ENCODE peak calls at places on chromosomes 6 and 20, in ten cellular contexts. J is nephron progenitor cell; A is stomach; Y is endothelial cell; Z is lower lobe of right lung; B is kidney glomerular epithelial cell; H is stimulated activated CD4-positive, alpha-beta T cell treated with anti-CD3 and anti-CD28 coated beads, Interleukin-1b, Interleukin-23, amount 100 ng/mL, for 48 hours; O is iris pigment epithelial cell; D is psoas muscle; V is H7. E is an unnamed sample.

GRCh38 chr6:37572340-37572739 is 72.6 kb upstream of the CCDC167 start:
- DNase-seq in V (no peak), H (no peak), Z (no peak), O (no peak), D (no peak), B (no peak), A (no peak), Y (no peak), J (no peak), E (no peak)

GRCh38 chr20:24132246-24132645 is 143.7 kb upstream of the GGTLC1 start:
- DNase-seq in A (no peak), Z (no peak), H (no peak), O (no peak), B (peak), J (no peak), Y (no peak), V (no peak), D (no peak), E (no peak)

GRCh38 chr20:50648651-50649050 is 42.7 kb downstream of the RIPOR3 start:
- DNase-seq in V (no peak), J (no peak), D (no peak), O (no peak), Z (no peak), A (no peak), B (no peak), Y (no peak), H (no peak), E (no peak)

GRCh38 chr6:98054453-98054852 is 771.4 kb upstream of the MMS22L start:
- DNase-seq in D (no peak), A (no peak), H (no peak), O (peak), J (no peak), B (peak), V (no peak), Z (no peak), Y (no peak), E (no peak)

GRCh38 chr6:32759669-32760068 is 3.7 kb downstream of the HLA-DQB2 start:
- DNase-seq in O (no peak), H (no peak), Z (no peak), A (no peak), D (no peak), B (no peak), J (no peak), Y (no peak), V (no peak), E (no peak)

GRCh38 chr20:4081396-4081795 is 66.0 kb upstream of the RNF24 start:
- DNase-seq in A (no peak), D (no peak), J (no peak), O (peak), B (no peak), H (no peak), V (no peak), Z (no peak), Y (no peak), E (no peak)

GRCh38 chr6:2008383-2008976 is 236.9 kb downstream of the GMDS start:
- DNase-seq in H (no peak), Y (no peak), D (no peak), O (peak), A (no peak), B (no peak), J (no peak), Z (no peak), V (no peak), E (no peak)

GRCh38 chr6:21665101-21665435 is 71.5 kb downstream of the SOX4 start:
- DNase-seq in O (peak), J (no peak), V (peak), B (no peak), Y (peak), Z (no peak), H (no peak), A (no peak), D (no peak), E (no peak)

GRCh38 chr20:50221501-50222323 is 31.1 kb downstream of the CEBPB start:
- DNase-seq in H (no peak), Z (peak), V (no peak), D (no peak), J (peak), O (peak), B (peak), Y (no peak), A (no peak), E (peak)

GRCh38 chr6:113219783-113220182 is 637.4 kb upstream of the MARCKS start:
- DNase-seq in O (no peak), Y (no peak), A (no peak), J (no peak), Z (no peak), B (no peak), V (no peak), H (no peak), D (no peak), E (peak)

GRCh38 chr6:34029489-34030280 is 116.2 kb downstream of the GRM4 start:
- DNase-seq in Y (no peak), B (no peak), D (no peak), H (no peak), O (no peak), V (no peak), J (no peak), Z (no peak), A (no peak), E (no peak)

GRCh38 chr6:41683460-41684310 is 45.4 kb downstream of the MDFI start:
- DNase-seq in B (peak), A (peak), H (peak), O (peak), D (peak), Z (peak), Y (peak), J (peak), V (peak), E (peak)

GRCh38 chr6:83057705-83058321 is 7.8 kb downstream of the UBE3D start:
- DNase-seq in Y (peak), H (no peak), V (peak), Z (no peak), A (no peak), J (peak), D (no peak), O (peak), B (peak), E (peak)

GRCh38 chr6:165511807-165512206 is 151.2 kb downstream of the PDE10A start:
- DNase-seq in O (no peak), J (no peak), D (no peak), H (no peak), V (no peak), Z (no peak), A (no peak), B (no peak), Y (no peak), E (no peak)

GRCh38 chr6:109793793-109794192 is 102.7 kb downstream of the FIG4 start:
- DNase-seq in Y (no peak), D (no peak), J (no peak), O (peak), A (no peak), B (peak), H (peak), V (no peak), Z (no peak), E (peak)

GRCh38 chr6:39818695-39819094 is 26.5 kb downstream of the DAAM2 start:
- DNase-seq in H (no peak), Y (no peak), Z (no peak), B (no peak), J (no peak), V (no peak), D (no peak), O (no peak), A (no peak), E (no peak)

GRCh38 chr20:62043131-62043914 is 22.4 kb downstream of the TAF4 start:
- DNase-seq in Z (peak), Y (no peak), B (no peak), J (no peak), H (no peak), A (no peak), O (peak), V (no peak), D (no peak), E (no peak)

GRCh38 chr6:108343894-108344293 is 49.0 kb downstream of the AFG1L start:
- DNase-seq in J (no peak), H (no peak), V (no peak), Y (no peak), Z (no peak), B (no peak), D (no peak), O (no peak), A (no peak), E (no peak)

GRCh38 chr20:63696311-63696627 is 183 bp upstream of the TNFRSF6B start:
- DNase-seq in J (no peak), B (no peak), A (no peak), O (peak), V (peak), D (no peak), Z (peak), H (no peak), Y (no peak), E (peak)